ENCODE peak calls at places on chromosomes 4 and X, in four cellular contexts. Z is activated naive CD8-positive, alpha-beta T cell treated with anti-CD3 and anti-CD28 coated beads, Interleukin-2, amount 50 U/mL, for 24 hours; O is AG08395; I is iris pigment epithelial cell. X is an unnamed sample.

GRCh38 chrX:119721487-119721886 is 28.5 kb upstream of the SEPTIN6 start:
- DNase-seq in Z (no peak), O (no peak), I (no peak), X (no peak)

GRCh38 chrX:19177710-19178109 is 55.4 kb upstream of the ADGRG2 start:
- DNase-seq in O (no peak), I (no peak), Z (no peak), X (no peak)

GRCh38 chr4:102139132-102139573 is 206.1 kb downstream of the SLC39A8 start:
- DNase-seq in I (peak; percentile 39), O (peak; percentile 12), Z (no peak), X (no peak)

GRCh38 chr4:54661156-54661555 is 3.4 kb downstream of the KIT start:
- DNase-seq in Z (no peak), O (peak; percentile 78), I (peak; percentile 50), X (no peak)

GRCh38 chr4:83075696-83076095 is 38.8 kb downstream of the PLAC8 start:
- DNase-seq in Z (no peak), O (peak; percentile 77), I (peak; percentile 65), X (no peak)

GRCh38 chr4:3805026-3805425 is 38.8 kb downstream of the ADRA2C start:
- DNase-seq in Z (no peak), I (no peak), O (no peak), X (no peak)

GRCh38 chr4:76747613-76748012 is 150.3 kb downstream of the SOWAHB start:
- DNase-seq in Z (no peak), I (no peak), O (no peak), X (no peak)

GRCh38 chr4:3013839-3014350 is 50.5 kb downstream of the GRK4 start:
- DNase-seq in I (no peak), O (no peak), Z (no peak), X (no peak)

GRCh38 chr4:153083447-153083921 is 120.8 kb upstream of the TRIM2 start:
- DNase-seq in Z (peak; percentile 46), O (peak; percentile 82), I (peak; percentile 82), X (peak; percentile 28)

GRCh38 chrX:104854188-104854587 is 288.2 kb downstream of the IL1RAPL2 start:
- DNase-seq in O (no peak), Z (no peak), I (peak; percentile 17), X (no peak)

GRCh38 chr4:6221851-6222760 is 21.8 kb upstream of the JAKMIP1 start:
- DNase-seq in I (peak; percentile 31), Z (peak; percentile 26), O (no peak), X (no peak)

GRCh38 chr4:109798866-109799265 is 2.9 kb downstream of the CFI start:
- DNase-seq in Z (no peak), I (no peak), O (no peak), X (no peak)

GRCh38 chr4:157265281-157265680 is 44.8 kb downstream of the GRIA2 start:
- DNase-seq in I (peak; percentile 52), Z (no peak), O (no peak), X (no peak)

GRCh38 chr4:173301518-173302201 is 32.5 kb downstream of the HMGB2 start:
- DNase-seq in I (peak; percentile 53), O (peak; percentile 31), Z (no peak), X (no peak)

GRCh38 chr4:108247511-108248088 is 78.9 kb upstream of the LEF1 start:
- DNase-seq in O (no peak), I (no peak), Z (no peak), X (no peak)

GRCh38 chrX:15242899-15243555 is 26.9 kb downstream of the ASB9 start:
- DNase-seq in Z (peak; percentile 36), O (peak; percentile 60), I (peak; percentile 63), X (peak; percentile 2)

GRCh38 chr4:12734586-12734985 is 749.6 kb downstream of the RAB28 start:
- DNase-seq in O (no peak), Z (no peak), I (no peak), X (no peak)

GRCh38 chr4:39422247-39422646 is 15.5 kb downstream of the KLB start:
- DNase-seq in I (no peak), O (no peak), Z (no peak), X (no peak)

GRCh38 chr4:141654098-141654497 is 17.7 kb downstream of the IL15 start:
- DNase-seq in O (no peak), Z (no peak), I (no peak), X (no peak)

GRCh38 chrX:68163446-68163845 is 269.8 kb downstream of the OPHN1 start:
- DNase-seq in I (peak; percentile 49), O (no peak), Z (no peak), X (no peak)

GRCh38 chr4:155738548-155738947 is 20.3 kb upstream of the GUCY1B1 start:
- DNase-seq in Z (no peak), I (peak; percentile 83), O (peak; percentile 43), X (no peak)

X was measured in HL-60.